ENCODE peak calls at places on chromosome 4, in seven cellular contexts. One of them, this sample, is unnamed. For H3K9me3, the result is how much of the 10 kb centered on the place peaks cover.

GRCh38 chr4:26150948-26151347 is 169.9 kb upstream of the RBPJ start:
- DNase-seq in body of pancreas: no peak
- DNase-seq in HCT116: no peak
- DNase-seq in uterus: no peak
- DNase-seq in right lobe of liver: no peak
- DNase-seq in A549: no peak
- DNase-seq in esophagus muscularis mucosa: no peak
- DNase-seq in this sample: no peak

GRCh38 chr4:26281876-26282275 is 38.9 kb upstream of the RBPJ start:
- DNase-seq in body of pancreas: no peak
- DNase-seq in HCT116: no peak
- DNase-seq in uterus: no peak
- DNase-seq in right lobe of liver: no peak
- DNase-seq in A549: no peak
- DNase-seq in esophagus muscularis mucosa: no peak
- DNase-seq in this sample: no peak

GRCh38 chr4:134787315-134787714 is 585.7 kb upstream of the PABPC4L start:
- DNase-seq in body of pancreas: no peak
- DNase-seq in HCT116: no peak
- DNase-seq in uterus: no peak
- DNase-seq in right lobe of liver: no peak
- DNase-seq in A549: no peak
- DNase-seq in esophagus muscularis mucosa: no peak
- DNase-seq in this sample: no peak

GRCh38 chr4:52372747-52373146 is 286.4 kb downstream of the USP46 start:
- DNase-seq in body of pancreas: no peak
- DNase-seq in HCT116: no peak
- DNase-seq in uterus: no peak
- DNase-seq in right lobe of liver: no peak
- DNase-seq in A549: no peak
- DNase-seq in esophagus muscularis mucosa: no peak
- DNase-seq in this sample: no peak

GRCh38 chr4:159035570-159035969 is 67.3 kb upstream of the RAPGEF2 start:
- DNase-seq in body of pancreas: no peak
- DNase-seq in HCT116: no peak
- DNase-seq in uterus: no peak
- DNase-seq in right lobe of liver: no peak
- DNase-seq in A549: no peak
- DNase-seq in esophagus muscularis mucosa: no peak
- DNase-seq in this sample: no peak

GRCh38 chr4:170090667-170091052 is 904 bp upstream of the AADAT start:
- DNase-seq in body of pancreas: no peak
- DNase-seq in HCT116: no peak
- DNase-seq in uterus: no peak
- DNase-seq in right lobe of liver: no peak
- DNase-seq in A549: no peak
- DNase-seq in esophagus muscularis mucosa: no peak
- DNase-seq in this sample: no peak

GRCh38 chr4:52199574-52200338 is 148.7 kb downstream of the SPATA18 start:
- DNase-seq in body of pancreas: no peak
- DNase-seq in HCT116: no peak
- DNase-seq in uterus: no peak
- DNase-seq in right lobe of liver: no peak
- DNase-seq in A549: peak
- DNase-seq in esophagus muscularis mucosa: no peak
- DNase-seq in this sample: peak

GRCh38 chr4:168629561-168629960 is 132.7 kb downstream of the PALLD start:
- DNase-seq in body of pancreas: no peak
- DNase-seq in HCT116: no peak
- DNase-seq in uterus: no peak
- DNase-seq in right lobe of liver: no peak
- DNase-seq in A549: no peak
- DNase-seq in esophagus muscularis mucosa: no peak
- DNase-seq in this sample: no peak

GRCh38 chr4:119044919-119045318 is 90.7 kb upstream of the MYOZ2 start:
- DNase-seq in body of pancreas: no peak
- DNase-seq in HCT116: no peak
- DNase-seq in uterus: no peak
- DNase-seq in right lobe of liver: no peak
- DNase-seq in A549: no peak
- DNase-seq in esophagus muscularis mucosa: no peak
- DNase-seq in this sample: no peak

GRCh38 chr4:176635372-176636261 is 157.1 kb downstream of the VEGFC start:
- DNase-seq in body of pancreas: no peak
- DNase-seq in HCT116: no peak
- DNase-seq in uterus: no peak
- DNase-seq in right lobe of liver: no peak
- DNase-seq in A549: peak
- DNase-seq in esophagus muscularis mucosa: no peak
- DNase-seq in this sample: peak

GRCh38 chr4:26746742-26747351 is 113.8 kb upstream of the STIM2 start:
- DNase-seq in body of pancreas: no peak
- DNase-seq in HCT116: no peak
- DNase-seq in uterus: no peak
- DNase-seq in right lobe of liver: no peak
- DNase-seq in A549: no peak
- DNase-seq in esophagus muscularis mucosa: no peak
- DNase-seq in this sample: no peak

GRCh38 chr4:183099537-183100297 is 660 bp downstream of the WWC2 start:
- DNase-seq in body of pancreas: peak
- DNase-seq in HCT116: no peak
- DNase-seq in uterus: peak
- DNase-seq in right lobe of liver: peak
- DNase-seq in A549: peak
- DNase-seq in esophagus muscularis mucosa: no peak
- DNase-seq in this sample: peak

GRCh38 chr4:29002151-29002550 is 1718.0 kb upstream of the PCDH7 start:
- DNase-seq in body of pancreas: no peak
- DNase-seq in HCT116: no peak
- DNase-seq in uterus: no peak
- DNase-seq in right lobe of liver: no peak
- DNase-seq in A549: no peak
- DNase-seq in esophagus muscularis mucosa: no peak
- DNase-seq in this sample: no peak

GRCh38 chr4:77040856-77041576 is 34.8 kb downstream of the CCNI start:
- DNase-seq in body of pancreas: no peak
- DNase-seq in HCT116: no peak
- DNase-seq in uterus: no peak
- DNase-seq in right lobe of liver: no peak
- DNase-seq in A549: no peak
- DNase-seq in esophagus muscularis mucosa: no peak
- DNase-seq in this sample: no peak

GRCh38 chr4:165783626-165784025 is 89.4 kb upstream of the TLL1 start:
- DNase-seq in body of pancreas: no peak
- DNase-seq in HCT116: no peak
- DNase-seq in uterus: no peak
- DNase-seq in right lobe of liver: no peak
- DNase-seq in A549: no peak
- DNase-seq in esophagus muscularis mucosa: no peak
- DNase-seq in this sample: no peak

GRCh38 chr4:144611850-144612249 is 34.1 kb upstream of the HHIP start:
- DNase-seq in body of pancreas: peak
- DNase-seq in HCT116: peak
- DNase-seq in uterus: no peak
- DNase-seq in right lobe of liver: no peak
- DNase-seq in A549: peak
- DNase-seq in esophagus muscularis mucosa: no peak
- DNase-seq in this sample: no peak

GRCh38 chr4:104975617-104976016 is 171.1 kb upstream of the TET2 start:
- DNase-seq in body of pancreas: no peak
- DNase-seq in HCT116: no peak
- DNase-seq in uterus: no peak
- DNase-seq in right lobe of liver: no peak
- DNase-seq in A549: no peak
- DNase-seq in esophagus muscularis mucosa: no peak
- DNase-seq in this sample: no peak

GRCh38 chr4:154559141-154559841 is 3.5 kb upstream of the FGB start:
- DNase-seq in body of pancreas: peak
- DNase-seq in HCT116: peak
- DNase-seq in uterus: no peak
- DNase-seq in right lobe of liver: no peak
- DNase-seq in A549: peak
- DNase-seq in esophagus muscularis mucosa: no peak
- DNase-seq in this sample: no peak

GRCh38 chr4:189613202-189613601 is 327.5 kb upstream of the FRG1 start:
- DNase-seq in body of pancreas: no peak
- DNase-seq in HCT116: no peak
- DNase-seq in uterus: no peak
- DNase-seq in right lobe of liver: no peak
- DNase-seq in A549: no peak
- DNase-seq in esophagus muscularis mucosa: no peak
- DNase-seq in this sample: no peak

GRCh38 chr4:6731780-6732179 is 15.8 kb downstream of the BLOC1S4 start:
- DNase-seq in body of pancreas: no peak
- DNase-seq in HCT116: no peak
- DNase-seq in uterus: no peak
- DNase-seq in right lobe of liver: no peak
- DNase-seq in A549: no peak
- DNase-seq in esophagus muscularis mucosa: no peak
- DNase-seq in this sample: no peak

GRCh38 chr4:6734165-6734786 is 18.3 kb downstream of the BLOC1S4 start:
- DNase-seq in body of pancreas: no peak
- DNase-seq in HCT116: no peak
- DNase-seq in uterus: no peak
- DNase-seq in right lobe of liver: no peak
- DNase-seq in A549: no peak
- DNase-seq in esophagus muscularis mucosa: no peak
- DNase-seq in this sample: no peak

GRCh38 chr4:6731301-6731641 is 15.3 kb downstream of the BLOC1S4 start:
- DNase-seq in body of pancreas: no peak
- DNase-seq in HCT116: no peak
- DNase-seq in uterus: no peak
- DNase-seq in right lobe of liver: no peak
- DNase-seq in A549: no peak
- DNase-seq in esophagus muscularis mucosa: no peak
- DNase-seq in this sample: no peak

GRCh38 chr4:6733358-6734164 is 17.6 kb downstream of the BLOC1S4 start:
- DNase-seq in body of pancreas: no peak
- DNase-seq in HCT116: no peak
- DNase-seq in uterus: no peak
- DNase-seq in right lobe of liver: peak
- DNase-seq in A549: no peak
- DNase-seq in esophagus muscularis mucosa: no peak
- DNase-seq in this sample: no peak

GRCh38 chr4:6732441-6733357 is 16.7 kb downstream of the BLOC1S4 start:
- DNase-seq in body of pancreas: peak
- DNase-seq in HCT116: peak
- DNase-seq in uterus: peak
- DNase-seq in right lobe of liver: peak
- DNase-seq in A549: peak
- DNase-seq in esophagus muscularis mucosa: no peak
- DNase-seq in this sample: peak
- TF ChIP-seq POLR2A in body of pancreas: no peak
- TF ChIP-seq POLR2A in HCT116: no peak
- TF ChIP-seq POLR2A in uterus: no peak
- TF ChIP-seq POLR2A in right lobe of liver: peak
- TF ChIP-seq POLR2A in A549: no peak
- TF ChIP-seq POLR2A in esophagus muscularis mucosa: no peak
- TF ChIP-seq POLR2A in this sample: peak

GRCh38 chr4:48247878-48248558 is 21.6 kb downstream of the TEC start:
- DNase-seq in body of pancreas: no peak
- DNase-seq in HCT116: no peak
- DNase-seq in uterus: no peak
- DNase-seq in right lobe of liver: no peak
- DNase-seq in A549: no peak
- DNase-seq in esophagus muscularis mucosa: no peak
- DNase-seq in this sample: no peak
- H3K9me3 ChIP-seq in body of pancreas: under half
- H3K9me3 ChIP-seq in HCT116: under half
- H3K9me3 ChIP-seq in uterus: under half
- H3K9me3 ChIP-seq in right lobe of liver: under half
- H3K9me3 ChIP-seq in A549: under half
- H3K9me3 ChIP-seq in esophagus muscularis mucosa: under half
- H3K9me3 ChIP-seq in this sample: under half

GRCh38 chr4:7337196-7338058 is 97.3 kb downstream of the PSAPL1 start:
- DNase-seq in body of pancreas: no peak
- DNase-seq in HCT116: no peak
- DNase-seq in uterus: no peak
- DNase-seq in right lobe of liver: peak
- DNase-seq in A549: no peak
- DNase-seq in esophagus muscularis mucosa: no peak
- DNase-seq in this sample: no peak

GRCh38 chr4:7335363-7336066 is 99.2 kb downstream of the PSAPL1 start:
- DNase-seq in body of pancreas: peak
- DNase-seq in HCT116: peak
- DNase-seq in uterus: peak
- DNase-seq in right lobe of liver: peak
- DNase-seq in A549: peak
- DNase-seq in esophagus muscularis mucosa: no peak
- DNase-seq in this sample: peak

GRCh38 chr4:7334521-7335275 is 100.0 kb downstream of the PSAPL1 start:
- DNase-seq in body of pancreas: no peak
- DNase-seq in HCT116: no peak
- DNase-seq in uterus: no peak
- DNase-seq in right lobe of liver: no peak
- DNase-seq in A549: no peak
- DNase-seq in esophagus muscularis mucosa: no peak
- DNase-seq in this sample: no peak

GRCh38 chr4:7336732-7337131 is 98.0 kb downstream of the PSAPL1 start:
- DNase-seq in body of pancreas: no peak
- DNase-seq in HCT116: no peak
- DNase-seq in uterus: no peak
- DNase-seq in right lobe of liver: peak
- DNase-seq in A549: no peak
- DNase-seq in esophagus muscularis mucosa: no peak
- DNase-seq in this sample: no peak

GRCh38 chr4:7336067-7336569 is 98.6 kb downstream of the PSAPL1 start:
- DNase-seq in body of pancreas: no peak
- DNase-seq in HCT116: no peak
- DNase-seq in uterus: no peak
- DNase-seq in right lobe of liver: no peak
- DNase-seq in A549: no peak
- DNase-seq in esophagus muscularis mucosa: no peak
- DNase-seq in this sample: no peak
- TF ChIP-seq CTCF in body of pancreas: no peak
- TF ChIP-seq CTCF in HCT116: no peak
- TF ChIP-seq CTCF in uterus: no peak
- TF ChIP-seq CTCF in right lobe of liver: no peak
- TF ChIP-seq CTCF in A549: no peak
- TF ChIP-seq CTCF in esophagus muscularis mucosa: no peak
- TF ChIP-seq CTCF in this sample: no peak

GRCh38 chr4:120066525-120067333 is at the start of gene MAD2L1:
- DNase-seq in body of pancreas: peak
- DNase-seq in HCT116: peak
- DNase-seq in uterus: peak
- DNase-seq in right lobe of liver: peak
- DNase-seq in A549: peak
- DNase-seq in esophagus muscularis mucosa: peak
- DNase-seq in this sample: peak
- TF ChIP-seq POLR2A in body of pancreas: peak
- TF ChIP-seq POLR2A in HCT116: peak
- TF ChIP-seq POLR2A in uterus: peak
- TF ChIP-seq POLR2A in right lobe of liver: peak
- TF ChIP-seq POLR2A in A549: peak
- TF ChIP-seq POLR2A in esophagus muscularis mucosa: peak
- TF ChIP-seq POLR2A in this sample: peak

DNA sequence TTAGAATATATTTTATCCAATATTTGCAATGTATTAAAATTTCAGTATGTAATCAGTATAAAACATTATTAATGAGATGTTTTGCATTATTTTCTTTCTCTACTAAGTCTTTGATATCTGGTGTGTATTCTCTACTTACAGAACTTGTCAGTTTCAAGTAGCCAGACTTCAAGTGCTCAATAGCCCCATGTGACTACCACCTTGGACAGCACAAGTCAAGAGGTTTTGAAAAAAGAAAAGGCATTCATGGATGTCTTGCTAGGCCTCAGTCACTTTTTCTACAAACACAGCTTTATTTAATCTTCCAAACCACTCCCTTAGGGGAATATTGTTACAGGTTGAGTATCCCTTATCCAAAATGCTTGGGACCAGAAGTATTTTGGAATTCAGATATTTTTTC is 189.4 kb downstream of the QDPR start:
- DNase-seq in body of pancreas: no peak
- DNase-seq in HCT116: no peak
- DNase-seq in uterus: no peak
- DNase-seq in right lobe of liver: no peak
- DNase-seq in A549: no peak
- DNase-seq in esophagus muscularis mucosa: no peak
- DNase-seq in this sample: no peak
- H3K9me3 ChIP-seq in body of pancreas: under half
- H3K9me3 ChIP-seq in HCT116: under half
- H3K9me3 ChIP-seq in uterus: under half
- H3K9me3 ChIP-seq in right lobe of liver: under half
- H3K9me3 ChIP-seq in A549: under half
- H3K9me3 ChIP-seq in esophagus muscularis mucosa: under half
- H3K9me3 ChIP-seq in this sample: under half

This sample was measured in adrenal gland.